ENCODE peak calls at places on chromosomes 3 and 15, in seven cellular contexts. Z is AML-193, B is A549, D is coronary artery, A is HEK293T, R is fibroblast of pulmonary artery, L is activated T-cell treated with anti-CD3 and anti-CD28 coated beads for 48 hours. X is an unnamed sample.

GRCh38 chr3:114672692-114673447 is 379.0 kb downstream of the TIGIT start:
- DNase-seq in Z (no peak), B (no peak), D (no peak), A (no peak), R (no peak), L (no peak), X (no peak)

GRCh38 chr15:100788731-100789105 is 90.9 kb upstream of the ALDH1A3 start:
- DNase-seq in Z (no peak), B (no peak), D (no peak), A (no peak), R (no peak), L (no peak), X (no peak)

GRCh38 chr15:39580630-39581500 is at the start of gene THBS1:
- DNase-seq in Z (no peak), B (peak; percentile 57), D (peak; percentile 95), A (peak; percentile 18), R (peak; percentile 97), L (peak; percentile 42), X (peak; percentile 63)

GRCh38 chr3:194007598-194008337 is 128.2 kb upstream of the HES1 start:
- DNase-seq in Z (no peak), B (no peak), D (no peak), A (no peak), R (no peak), L (no peak), X (no peak)

GRCh38 chr3:25945836-25946235 is 155.9 kb downstream of the OXSM start:
- DNase-seq in Z (no peak), B (no peak), D (no peak), A (no peak), R (no peak), L (no peak), X (no peak)

GRCh38 chr3:15794842-15795562 is 2.8 kb downstream of the ANKRD28 start:
- DNase-seq in Z (peak; percentile 45), B (no peak), D (no peak), A (no peak), R (peak; percentile 53), L (no peak), X (no peak)

GRCh38 chr3:106629215-106629832 is 747.9 kb upstream of the CCDC54 start:
- DNase-seq in Z (no peak), B (no peak), D (no peak), A (no peak), R (no peak), L (no peak), X (no peak)

GRCh38 chr3:64150527-64151238 is 74.6 kb downstream of the PRICKLE2 start:
- DNase-seq in Z (no peak), B (peak; percentile 28), D (peak; percentile 84), A (peak; percentile 39), R (peak; percentile 86), L (no peak), X (no peak)

GRCh38 chr3:13194285-13195209 is 121.3 kb upstream of the IQSEC1 start:
- DNase-seq in Z (no peak), B (no peak), D (no peak), A (no peak), R (no peak), L (no peak), X (no peak)

GRCh38 chr15:78621810-78622402 is 1.1 kb upstream of the CHRNA3 start:
- DNase-seq in Z (no peak), B (no peak), D (no peak), A (no peak), R (no peak), L (no peak), X (no peak)

GRCh38 chr15:40340740-40341400 is at the start of gene CCDC9B:
- DNase-seq in Z (peak; percentile 66), B (peak; percentile 69), D (peak; percentile 94), A (peak; percentile 33), R (peak; percentile 91), L (no peak), X (no peak)

GRCh38 chr15:57591822-57592367 is at the start of gene MYZAP:
- DNase-seq in Z (no peak), B (peak; percentile 84), D (no peak), A (peak; percentile 64), R (no peak), L (peak; percentile 54), X (peak; percentile 33)

GRCh38 chr15:62254137-62254934 is 89.3 kb upstream of the C2CD4B start:
- DNase-seq in Z (peak; percentile 47), B (peak; percentile 56), D (peak; percentile 46), A (peak; percentile 59), R (peak; percentile 80), L (peak; percentile 64), X (peak; percentile 79)

GRCh38 chr15:52013151-52013791 is 5.7 kb upstream of the MAPK6 start:
- DNase-seq in Z (peak; percentile 76), B (no peak), D (no peak), A (no peak), R (peak; percentile 56), L (no peak), X (no peak)

GRCh38 chr3:99474776-99475175 is 163.6 kb upstream of the COL8A1 start:
- DNase-seq in Z (no peak), B (no peak), D (no peak), A (no peak), R (no peak), L (no peak), X (no peak)

X was measured in activated naive CD8-positive, alpha-beta T cell treated with anti-CD3 and anti-CD28 coated beads, Interleukin-2, amount 50 U/mL, for 24 hours.